ENCODE peak calls at places on chromosomes 7 and 10, in five cellular contexts. T, S, F, U and K are unnamed samples.

GRCh38 chr10:118723467-118723866 is 31.3 kb downstream of the CACUL1 start:
- DNase-seq in T (no peak), S (peak; percentile 24), F (no peak), U (no peak), K (no peak)

GRCh38 chr10:99389721-99390480 is 40.5 kb downstream of the GOT1 start:
- DNase-seq in F (no peak), U (no peak), T (no peak), S (no peak), K (no peak)

GRCh38 chr10:98855403-98856189 is 380.1 kb downstream of the HPSE2 start:
- DNase-seq in F (no peak), S (no peak), T (no peak), U (no peak), K (no peak)

GRCh38 chr10:1096287-1096889 is 40.2 kb downstream of the WDR37 start:
- DNase-seq in U (no peak), S (no peak), F (no peak), T (no peak), K (no peak)

GRCh38 chr10:124105594-124105993 is 12.2 kb upstream of the CHST15 start:
- DNase-seq in T (no peak), U (no peak), F (no peak), S (no peak), K (no peak)

GRCh38 chr10:91598211-91598981 is 34.5 kb downstream of the PPP1R3C start:
- DNase-seq in S (no peak), F (no peak), T (no peak), U (no peak), K (no peak)

GRCh38 chr10:50607526-50607925 is 16.2 kb downstream of the SGMS1 start:
- DNase-seq in U (no peak), S (no peak), F (no peak), T (no peak), K (no peak)

GRCh38 chr10:132685121-132685891 is 100.6 kb downstream of the NKX6-2 start:
- DNase-seq in F (peak; percentile 87), S (no peak), T (peak; percentile 43), U (no peak), K (no peak)

GRCh38 chr7:142478479-142479220 is 220.8 kb upstream of the PRSS58 start:
- DNase-seq in T (peak; percentile 36), S (peak; percentile 23), U (no peak), F (no peak), K (no peak)

GRCh38 chr10:13528875-13529713 is at the start of gene BEND7:
- DNase-seq in F (no peak), S (no peak), T (no peak), U (no peak), K (no peak)

GRCh38 chr10:114166053-114166452 is 8.0 kb downstream of the CCDC186 start:
- DNase-seq in U (no peak), T (no peak), F (no peak), S (no peak), K (no peak)

GRCh38 chr10:10869592-10869991 is 148.1 kb upstream of the CELF2 start:
- DNase-seq in S (no peak), U (no peak), F (no peak), T (no peak), K (no peak)

GRCh38 chr10:129958686-129959543 is 5.2 kb downstream of the EBF3 start:
- DNase-seq in U (no peak), F (no peak), T (no peak), S (no peak), K (no peak)

GRCh38 chr7:70694909-70695803 is 436.8 kb upstream of the GALNT17 start:
- DNase-seq in T (no peak), F (no peak), S (no peak), U (no peak), K (no peak)